ENCODE peak calls at places on chromosomes 7 and 10, in five cellular contexts. X is SK-N-SH, O is Panc1, D is HepG2, L is spleen. P is an unnamed sample.

GRCh38 chr7:112990619-112991018 is 96.0 kb downstream of the GPR85 start:
- DNase-seq in X (no peak), O (no peak), D (no peak), L (no peak), P (no peak)

GRCh38 chr7:103598326-103598905 is 152.4 kb upstream of the SLC26A5 start:
- DNase-seq in X (no peak), O (no peak), D (no peak), L (no peak), P (no peak)

GRCh38 chr10:87961314-87961713 is 97.9 kb downstream of the PTEN start:
- DNase-seq in X (no peak), O (peak; percentile 95), D (no peak), L (no peak), P (no peak)

GRCh38 chr7:95092332-95092731 is 184.9 kb downstream of the PPP1R9A start:
- DNase-seq in X (no peak), O (no peak), D (no peak), L (no peak), P (no peak)

GRCh38 chr10:72088879-72089585 is 681 bp upstream of the SPOCK2 start:
- DNase-seq in X (no peak), O (no peak), D (peak; percentile 42), L (peak; percentile 86), P (no peak)

GRCh38 chr7:78083466-78084120 is 285.0 kb downstream of the PHTF2 start:
- DNase-seq in X (no peak), O (no peak), D (no peak), L (no peak), P (no peak)

GRCh38 chr10:33612551-33612950 is 278.1 kb upstream of the NRP1 start:
- DNase-seq in X (no peak), O (no peak), D (no peak), L (no peak), P (no peak)

GRCh38 chr7:128194533-128195282 is 46.4 kb upstream of the LEP start:
- DNase-seq in X (peak; percentile 36), O (no peak), D (no peak), L (no peak), P (no peak)

GRCh38 chr10:7908541-7909210 is 90.4 kb downstream of the TAF3 start:
- DNase-seq in X (no peak), O (no peak), D (peak; percentile 92), L (no peak), P (no peak)

GRCh38 chr7:18570890-18571478 is 75.4 kb downstream of the HDAC9 start:
- DNase-seq in X (peak; percentile 65), O (no peak), D (peak; percentile 13), L (no peak), P (no peak)

GRCh38 chr7:114649689-114650088 is 235.1 kb downstream of the FOXP2 start:
- DNase-seq in X (no peak), O (no peak), D (no peak), L (no peak), P (no peak)

GRCh38 chr7:94237417-94237816 is 157.3 kb upstream of the COL1A2 start:
- DNase-seq in X (no peak), O (no peak), D (no peak), L (no peak), P (no peak)

GRCh38 chr7:123190109-123190831 is 9.5 kb downstream of the SLC13A1 start:
- DNase-seq in X (no peak), O (no peak), D (no peak), L (no peak), P (no peak)

GRCh38 chr10:132659206-132660091 is 121.9 kb downstream of the INPP5A start:
- DNase-seq in X (no peak), O (no peak), D (no peak), L (peak; percentile 56), P (no peak)

GRCh38 chr10:47164800-47165128 is 135.2 kb upstream of the GDF10 start:
- DNase-seq in X (no peak), O (no peak), D (no peak), L (no peak), P (no peak)

GRCh38 chr10:59684006-59684405 is 25.6 kb downstream of the SLC16A9 start:
- DNase-seq in X (no peak), O (no peak), D (no peak), L (no peak), P (no peak)

GRCh38 chr10:34821587-34822585 is 6.8 kb upstream of the PARD3 start:
- DNase-seq in X (no peak), O (no peak), D (no peak), L (no peak), P (no peak)

GRCh38 chr7:47100815-47101435 is 481.0 kb downstream of the TNS3 start:
- DNase-seq in X (peak; percentile 44), O (peak; percentile 5), D (peak; percentile 57), L (no peak), P (no peak)

GRCh38 chr10:75104842-75105241 is 6.6 kb upstream of the SAMD8 start:
- DNase-seq in X (no peak), O (no peak), D (no peak), L (no peak), P (no peak)

GRCh38 chr10:77799352-77799751 is 127.2 kb downstream of the DLG5 start:
- DNase-seq in X (no peak), O (no peak), D (no peak), L (no peak), P (no peak)

GRCh38 chr7:151993977-151994676 is 31.3 kb upstream of the GALNT11 start:
- DNase-seq in X (no peak), O (no peak), D (no peak), L (no peak), P (no peak)

GRCh38 chr10:34403512-34403911 is 411.6 kb downstream of the PARD3 start:
- DNase-seq in X (no peak), O (no peak), D (no peak), L (no peak), P (no peak)

GRCh38 chr10:80165173-80165572 is 32.6 kb downstream of the PLAC9 start:
- DNase-seq in X (no peak), O (no peak), D (no peak), L (peak; percentile 59), P (no peak)

GRCh38 chr10:3961082-3961481 is 176.1 kb upstream of the KLF6 start:
- DNase-seq in X (no peak), O (no peak), D (no peak), L (no peak), P (no peak)

GRCh38 chr10:100670828-100671479 is 74.4 kb upstream of the PAX2 start:
- DNase-seq in X (peak; percentile 92), O (no peak), D (no peak), L (peak; percentile 89), P (no peak)

GRCh38 chr7:99953649-99954048 is 22.2 kb downstream of the AZGP1 start:
- DNase-seq in X (no peak), O (no peak), D (no peak), L (no peak), P (no peak)

GRCh38 chr7:109873296-109873695 is 1217.6 kb upstream of the LRRN3 start:
- DNase-seq in X (no peak), O (no peak), D (no peak), L (no peak), P (no peak)

GRCh38 chr7:99919814-99920618 is 686 bp upstream of the TRIM4 start:
- DNase-seq in X (no peak), O (peak; percentile 20), D (no peak), L (no peak), P (no peak)

GRCh38 chr7:83413425-83413824 is 235.5 kb downstream of the SEMA3E start:
- DNase-seq in X (no peak), O (no peak), D (no peak), L (no peak), P (no peak)

GRCh38 chr10:18104223-18104872 is 35.9 kb upstream of the CACNB2 start:
- DNase-seq in X (peak; percentile 34), O (peak; percentile 5), D (peak; percentile 23), L (no peak), P (no peak)

GRCh38 chr7:148856035-148856881 is 27.8 kb downstream of the EZH2 start:
- DNase-seq in X (peak; percentile 64), O (peak; percentile 43), D (peak; percentile 31), L (no peak), P (no peak)

GRCh38 chr7:84665339-84665738 is 470.8 kb upstream of the SEMA3A start:
- DNase-seq in X (no peak), O (no peak), D (no peak), L (no peak), P (peak; percentile 92)

GRCh38 chr10:110505130-110505815 is 7.6 kb downstream of the DUSP5 start:
- DNase-seq in X (no peak), O (no peak), D (no peak), L (no peak), P (no peak)

GRCh38 chr10:110508389-110508788 is 10.7 kb downstream of the DUSP5 start:
- DNase-seq in X (no peak), O (no peak), D (no peak), L (no peak), P (no peak)

GRCh38 chr10:110508806-110509544 is 11.3 kb downstream of the DUSP5 start:
- DNase-seq in X (no peak), O (no peak), D (no peak), L (no peak), P (no peak)

GRCh38 chr10:110506448-110506847 is 8.7 kb downstream of the DUSP5 start:
- DNase-seq in X (no peak), O (no peak), D (no peak), L (no peak), P (no peak)

DNA sequence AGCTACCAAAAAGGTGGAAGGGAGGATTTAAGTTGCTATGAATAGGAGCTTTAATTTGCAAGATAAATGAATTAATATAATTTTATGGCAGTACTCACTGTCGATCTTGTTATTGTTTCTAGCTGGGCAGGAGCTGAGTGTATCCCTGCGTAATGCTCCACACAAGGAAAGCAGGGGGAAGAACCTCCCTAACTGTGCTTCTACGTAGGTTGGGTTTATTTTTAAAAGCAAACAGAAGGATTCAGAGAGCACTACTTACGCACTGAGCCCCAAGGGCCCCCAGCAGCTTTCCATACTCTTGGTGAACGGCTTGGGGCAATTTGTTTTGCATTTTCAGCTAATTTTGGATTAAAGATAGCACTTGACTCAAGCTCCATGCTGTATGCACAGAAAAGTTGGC is 9.6 kb downstream of the DUSP5 start:
- DNase-seq in X (no peak), O (no peak), D (no peak), L (no peak), P (no peak)
- TF ChIP-seq POLR2AphosphoS5 in X (no peak), O (no peak), D (no peak), L (no peak), P (no peak)

GRCh38 chr10:14855453-14855852 is 17.3 kb downstream of the HSPA14 start:
- DNase-seq in X (no peak), O (no peak), D (no peak), L (no peak), P (no peak)
- H3K27ac ChIP-seq in X (no peak overlapping the region), O (no peak overlapping the region), D (no peak overlapping the region), L (no peak overlapping the region), P (no peak overlapping the region)

DNA sequence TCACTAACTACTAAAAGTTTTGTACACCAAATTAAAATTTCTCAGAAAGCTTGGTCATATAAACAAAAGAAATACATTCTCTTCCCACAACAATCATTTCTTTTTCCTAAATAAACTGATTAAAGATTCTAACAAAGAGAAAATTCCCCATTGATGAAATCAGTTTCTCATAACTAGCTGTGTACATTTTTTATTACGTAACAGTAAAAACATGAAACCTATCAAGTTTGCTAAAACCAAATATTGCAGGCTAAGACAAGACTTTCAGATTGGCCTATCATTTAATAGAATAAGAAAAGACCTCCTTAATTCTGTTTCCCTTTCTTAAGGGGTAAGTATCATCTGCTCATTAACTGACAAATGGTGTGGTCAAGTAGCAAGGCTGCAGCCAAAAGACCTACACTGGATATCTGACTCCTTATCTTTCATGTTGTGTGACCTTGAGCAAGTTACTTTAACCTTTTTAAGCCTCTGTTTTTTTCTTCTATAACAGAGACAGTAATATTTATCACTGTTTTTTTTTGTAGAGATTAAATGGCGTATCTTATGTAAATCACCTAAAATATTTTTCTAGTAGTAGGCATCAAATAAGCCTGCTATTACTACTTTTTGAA is 22.4 kb downstream of the NAMPT start:
- DNase-seq in X (no peak), O (no peak), D (no peak), L (no peak), P (no peak)
- H3K36me3 ChIP-seq in X (peaks cover 79% of the 10 kb centered on the region), O (peaks cover 32% of the 10 kb centered on the region), D (peaks cover 58% of the 10 kb centered on the region), L (peaks cover 79% of the 10 kb centered on the region), P (peaks cover 23% of the 10 kb centered on the region)

GRCh38 chr7:74527842-74528241 is 74.1 kb downstream of the GTF2IRD1 start:
- DNase-seq in X (no peak), O (no peak), D (no peak), L (no peak), P (no peak)
- TF ChIP-seq POLR2AphosphoS5 in X (no peak), O (no peak), D (no peak), L (no peak), P (no peak)